ENCODE peak calls at places on chromosome 3, in six cellular contexts. R is esophagus muscularis mucosa, O is NCI-H1417, C is midbrain, E is aorta, G is COR-L47. P is an unnamed sample.

GRCh38 chr3:4981688-4982494 is 2.7 kb downstream of the BHLHE40 start:
- DNase-seq in E (no peak), R (no peak), C (no peak), G (no peak), O (no peak), P (no peak)

GRCh38 chr3:79369306-79369705 is 398.5 kb downstream of the ROBO1 start:
- DNase-seq in O (no peak), C (no peak), G (no peak), R (no peak), E (no peak), P (no peak)

GRCh38 chr3:155001289-155002007 is 78.7 kb upstream of the MME start:
- DNase-seq in R (no peak), G (no peak), E (no peak), O (no peak), C (no peak), P (no peak)

GRCh38 chr3:52531636-52532516 is 1.8 kb downstream of the NT5DC2 start:
- DNase-seq in O (no peak), C (no peak), G (no peak), R (no peak), E (no peak), P (no peak)

GRCh38 chr3:179355996-179356395 is 8.5 kb downstream of the MFN1 start:
- DNase-seq in E (no peak), C (no peak), R (no peak), O (no peak), G (no peak), P (no peak)

GRCh38 chr3:64728428-64728827 is 40.6 kb upstream of the ADAMTS9 start:
- DNase-seq in O (no peak), G (no peak), E (no peak), C (no peak), R (no peak), P (no peak)

GRCh38 chr3:45547764-45548683 is 46.5 kb upstream of the LIMD1 start:
- DNase-seq in R (no peak), G (no peak), O (no peak), E (peak), C (no peak), P (no peak)

GRCh38 chr3:178260887-178261286 is 275.3 kb upstream of the KCNMB2 start:
- DNase-seq in O (no peak), G (no peak), C (no peak), E (no peak), R (no peak), P (no peak)

GRCh38 chr3:53880396-53881345 is 1.3 kb downstream of the ACTR8 start:
- DNase-seq in G (no peak), R (no peak), O (no peak), C (no peak), E (no peak), P (no peak)

GRCh38 chr3:100781311-100781710 is 72.0 kb downstream of the TFG start:
- DNase-seq in E (no peak), R (no peak), O (no peak), C (no peak), G (no peak), P (no peak)

GRCh38 chr3:113304856-113305540 is 93.6 kb downstream of the BOC start:
- DNase-seq in R (no peak), O (no peak), C (no peak), E (no peak), G (no peak), P (no peak)

GRCh38 chr3:137263982-137264777 is 306.4 kb downstream of the IL20RB start:
- DNase-seq in R (no peak), C (peak), O (peak), E (peak), G (peak), P (no peak)

GRCh38 chr3:144818973-144819372 is 847.4 kb downstream of the DIPK2A start:
- DNase-seq in C (no peak), R (no peak), E (no peak), O (no peak), G (no peak), P (no peak)

GRCh38 chr3:127062926-127063325 is 80.0 kb downstream of the PLXNA1 start:
- DNase-seq in C (no peak), O (no peak), R (no peak), E (no peak), G (no peak), P (no peak)

GRCh38 chr3:13634151-13634550 is 85.2 kb downstream of the FBLN2 start:
- DNase-seq in O (no peak), R (no peak), E (no peak), C (no peak), G (no peak), P (no peak)

GRCh38 chr3:172324591-172325203 is 123.6 kb downstream of the GHSR start:
- DNase-seq in E (peak), C (peak), G (no peak), R (no peak), O (no peak), P (no peak)

GRCh38 chr3:9903238-9903624 is 583 bp downstream of the IL17RE start:
- DNase-seq in E (peak), G (no peak), O (no peak), C (no peak), R (no peak), P (no peak)

GRCh38 chr3:150341893-150342292 is 66.2 kb upstream of the TSC22D2 start:
- DNase-seq in R (no peak), C (no peak), O (no peak), E (no peak), G (no peak), P (no peak)